ENCODE peak calls at places on chromosomes 6 and 20, in eight cellular contexts. Q is activated T-cell treated with anti-CD3 and anti-CD28 coated beads, Interleukin-2, amount 50 U/mL, for 72 hours; N is stimulated activated CD8-positive, alpha-beta memory T cell treated with anti-CD3 and anti-CD28 coated beads, Interleukin-7, amount 100 ng/mL, for 4 hours; A is mesenteric fat pad; H is PC-3; X is activated naive CD8-positive, alpha-beta T cell treated with anti-CD3 and anti-CD28 coated beads, Interleukin-2, amount 50 U/mL, for 24 hours; Z is natural killer cell; W is NCI-H1417. Y is an unnamed sample.

GRCh38 chr6:47414517-47415167 is 62.9 kb upstream of the CD2AP start:
- DNase-seq in A (no peak), W (no peak), Z (no peak), N (no peak), X (peak; percentile 8), Q (no peak), H (peak; percentile 54), Y (peak; percentile 6)

GRCh38 chr6:1378224-1379025 is 11.0 kb upstream of the FOXF2 start:
- DNase-seq in N (no peak), W (no peak), X (no peak), Q (no peak), H (no peak), Z (no peak), A (peak; percentile 85), Y (no peak)

GRCh38 chr6:158782432-158783166 is 36.6 kb downstream of the EZR start:
- DNase-seq in Q (no peak), N (no peak), Z (no peak), H (no peak), W (peak; percentile 21), X (no peak), A (no peak), Y (no peak)

GRCh38 chr6:144144996-144145395 is 5.3 kb upstream of the STX11 start:
- DNase-seq in X (no peak), Q (no peak), N (no peak), H (peak; percentile 40), Z (no peak), W (no peak), A (no peak), Y (no peak)

GRCh38 chr6:132289761-132290160 is 111.5 kb downstream of the MOXD1 start:
- DNase-seq in H (no peak), Z (no peak), A (no peak), N (no peak), X (no peak), Q (no peak), W (no peak), Y (no peak)

GRCh38 chr6:33296797-33297405 is 1.8 kb downstream of the RGL2 start:
- DNase-seq in W (no peak), N (no peak), Z (no peak), A (no peak), H (no peak), Q (no peak), X (no peak), Y (no peak)

GRCh38 chr20:51480507-51481270 is 61.8 kb downstream of the NFATC2 start:
- DNase-seq in Q (peak; percentile 83), H (no peak), X (peak; percentile 66), Z (no peak), W (no peak), N (no peak), A (peak; percentile 14), Y (peak; percentile 68)

GRCh38 chr6:106188104-106188794 is 102.1 kb downstream of the PRDM1 start:
- DNase-seq in W (no peak), Z (no peak), H (no peak), X (no peak), A (no peak), N (no peak), Q (no peak), Y (no peak)

GRCh38 chr6:140985679-140986275 is 1146.9 kb upstream of the GJE1 start:
- DNase-seq in N (no peak), Z (no peak), A (no peak), H (no peak), W (no peak), Q (no peak), X (no peak), Y (no peak)

GRCh38 chr6:37168809-37169457 is 1.0 kb upstream of the PIM1 start:
- DNase-seq in X (peak; percentile 45), W (peak; percentile 37), H (peak; percentile 50), A (no peak), Z (no peak), N (peak; percentile 40), Q (peak; percentile 45), Y (no peak)

GRCh38 chr6:144215402-144215931 is 65.2 kb downstream of the STX11 start:
- DNase-seq in X (peak; percentile 25), H (peak; percentile 13), N (peak; percentile 8), Q (peak; percentile 18), A (no peak), W (no peak), Z (no peak), Y (no peak)

GRCh38 chr20:57826731-57827287 is 117.0 kb upstream of the PMEPA1 start:
- DNase-seq in W (no peak), Q (no peak), N (no peak), Z (no peak), H (no peak), A (no peak), X (no peak), Y (no peak)

GRCh38 chr20:1376453-1377270 is 16.2 kb downstream of the FKBP1A start:
- DNase-seq in Z (no peak), H (no peak), W (no peak), X (no peak), N (no peak), Q (no peak), A (no peak), Y (no peak)

GRCh38 chr6:157436200-157436943 is 55.4 kb downstream of the ZDHHC14 start:
- DNase-seq in N (no peak), H (no peak), Q (no peak), X (no peak), Z (no peak), W (no peak), A (no peak), Y (no peak)

GRCh38 chr6:38432479-38432878 is 207.2 kb downstream of the BTBD9 start:
- DNase-seq in X (no peak), W (no peak), H (peak; percentile 55), Z (no peak), N (no peak), Q (peak; percentile 10), A (no peak), Y (no peak)

GRCh38 chr6:137099689-137100398 is 55.1 kb upstream of the IL20RA start:
- DNase-seq in Q (no peak), A (no peak), H (no peak), N (no peak), Z (no peak), W (no peak), X (no peak), Y (no peak)

Y was measured in stimulated activated naive CD8-positive, alpha-beta T cell treated with anti-CD3 and anti-CD28 coated beads, Interleukin-15, amount 100 ng/mL, for 72 hours.